ENCODE peak calls at places on chromosomes 7 and 10, in six cellular contexts. B is vagina, E is HEK293T, D is germinal center, K is RCC 7860, S is brain microvascular endothelial cell. R is an unnamed sample.
A peak's percentile ranks its signal among the peaks of the same experiment; 100 is the strongest.

GRCh38 chr10:58348571-58349033 is 13.8 kb downstream of the UBE2D1 start:
- DNase-seq in S (no peak), B (no peak), K (no peak), E (no peak), D (no peak), R (no peak)

GRCh38 chr10:4740471-4740870 is 85.5 kb upstream of the AKR1E2 start:
- DNase-seq in S (no peak), K (no peak), D (no peak), E (no peak), B (no peak), R (no peak)

GRCh38 chr10:80356563-80356999 is at the start of the genes DYDC1 and DYDC2:
- DNase-seq in B (no peak), E (no peak), D (peak; percentile 19), S (no peak), K (no peak), R (no peak)

GRCh38 chr10:31074357-31075065 is 42.8 kb upstream of the ZNF438 start:
- DNase-seq in B (no peak), E (no peak), K (no peak), D (no peak), S (no peak), R (no peak)

GRCh38 chr7:47047384-47047783 is 534.5 kb downstream of the TNS3 start:
- DNase-seq in E (no peak), S (no peak), D (no peak), B (no peak), K (no peak), R (no peak)

GRCh38 chr7:80785961-80786360 is 132.9 kb downstream of the SEMA3C start:
- DNase-seq in B (no peak), D (no peak), S (no peak), E (no peak), K (no peak), R (no peak)

GRCh38 chr10:30455816-30456215 is 21.8 kb downstream of the MAP3K8 start:
- DNase-seq in D (peak; percentile 50), E (no peak), B (no peak), K (no peak), S (no peak), R (no peak)

GRCh38 chr7:84469034-84469433 is 274.4 kb upstream of the SEMA3A start:
- DNase-seq in S (no peak), K (peak; percentile 38), D (no peak), B (no peak), E (no peak), R (no peak)

GRCh38 chr10:97407211-97407951 is 6.2 kb upstream of the RRP12 start:
- DNase-seq in D (peak; percentile 81), S (peak; percentile 68), E (peak; percentile 85), B (no peak), K (peak; percentile 75), R (no peak)

GRCh38 chr10:3741688-3742461 is 43.1 kb downstream of the KLF6 start:
- DNase-seq in E (no peak), D (no peak), K (no peak), B (peak; percentile 76), S (no peak), R (no peak)

GRCh38 chr10:5589963-5590511 is 65.3 kb downstream of the CALML3 start:
- DNase-seq in K (peak; percentile 72), D (no peak), E (no peak), B (no peak), S (peak; percentile 33), R (no peak)

GRCh38 chr10:21364196-21365114 is 161.0 kb downstream of the SKIDA1 start:
- DNase-seq in B (no peak), D (no peak), K (peak; percentile 93), S (peak; percentile 88), E (no peak), R (peak; percentile 79)

GRCh38 chr7:123643495-123644428 is 11.9 kb upstream of the LMOD2 start:
- DNase-seq in K (no peak), B (no peak), E (peak; percentile 63), S (peak; percentile 49), D (no peak), R (peak; percentile 15)

GRCh38 chr7:64574481-64575159 is 11.7 kb upstream of the ZNF680 start:
- DNase-seq in K (no peak), B (no peak), S (peak; percentile 61), D (peak; percentile 38), E (no peak), R (no peak)

GRCh38 chr7:115297651-115298050 is 375.8 kb downstream of the MDFIC start:
- DNase-seq in K (peak; percentile 88), D (no peak), B (no peak), E (peak; percentile 5), S (peak; percentile 98), R (peak; percentile 82)